ENCODE peak calls at places on chromosomes 13 and 19, in ten cellular contexts. F, J, Y, B, C, Q, W, P, R and N are unnamed samples. For H3K9me3, the result is how much of the 10 kb centered on the place peaks cover.

GRCh38 chr13:26831336-26831908 is 70.8 kb upstream of the GPR12 start:
- DNase-seq in B (no peak), Q (no peak), C (no peak), R (no peak), J (no peak), F (no peak), W (no peak), P (no peak), Y (no peak), N (no peak)

GRCh38 chr19:18153555-18154134 is 682 bp downstream of the PIK3R2 start:
- DNase-seq in Q (no peak), P (no peak), W (no peak), B (no peak), J (no peak), F (no peak), Y (peak), R (peak), C (no peak), N (no peak)

GRCh38 chr13:25538276-25538675 is 166.5 kb downstream of the ATP8A2 start:
- DNase-seq in R (no peak), W (no peak), Q (no peak), C (no peak), F (no peak), J (no peak), Y (no peak), P (no peak), B (no peak), N (no peak)

GRCh38 chr13:106752584-106753202 is 184.8 kb upstream of the ARGLU1 start:
- DNase-seq in B (no peak), Q (no peak), R (no peak), F (no peak), P (no peak), J (no peak), W (no peak), C (no peak), Y (no peak), N (no peak)

GRCh38 chr19:41811036-41811435 is 14.6 kb downstream of the CEACAM3 start:
- DNase-seq in P (no peak), Q (no peak), W (no peak), F (no peak), B (no peak), J (no peak), C (no peak), Y (no peak), R (no peak), N (no peak)

GRCh38 chr19:42090687-42091086 is 14.7 kb downstream of the ZNF574 start:
- DNase-seq in C (no peak), P (no peak), B (no peak), F (no peak), Q (no peak), Y (no peak), W (no peak), J (no peak), R (no peak), N (no peak)

GRCh38 chr19:11138659-11139526 is 16.7 kb downstream of the SPC24 start:
- DNase-seq in Y (peak), R (peak), Q (peak), J (no peak), B (peak), W (no peak), P (peak), C (peak), F (peak), N (peak)

GRCh38 chr13:89474432-89474831 is 1803.3 kb downstream of the SLITRK5 start:
- DNase-seq in Y (no peak), W (no peak), P (no peak), F (no peak), Q (no peak), R (no peak), J (no peak), C (no peak), B (no peak), N (no peak)

GRCh38 chr13:40061466-40062450 is 406.3 kb downstream of the COG6 start:
- DNase-seq in B (no peak), W (no peak), J (no peak), C (no peak), Y (peak), F (no peak), R (peak), Q (peak), P (no peak), N (no peak)

GRCh38 chr19:36489920-36490415 is 607 bp upstream of the ZNF566 start:
- DNase-seq in W (peak), J (peak), Y (peak), Q (no peak), F (peak), C (peak), P (peak), B (peak), R (peak), N (peak)

GRCh38 chr19:55368701-55369563 is 1.3 kb downstream of the IL11 start:
- DNase-seq in J (no peak), R (peak), B (no peak), Q (peak), W (no peak), F (no peak), P (no peak), C (no peak), Y (no peak), N (no peak)

GRCh38 chr19:35856001-35856400 is 710 bp upstream of the KIRREL2 start:
- DNase-seq in R (no peak), J (no peak), C (no peak), W (no peak), Y (peak), P (no peak), B (no peak), F (no peak), Q (no peak), N (no peak)

GRCh38 chr19:11418518-11419506 is at the start of gene RGL3:
- DNase-seq in Y (peak), W (no peak), Q (no peak), R (peak), C (no peak), J (no peak), B (no peak), P (peak), F (peak), N (peak)

GRCh38 chr13:48527955-48528354 is 4.9 kb downstream of the RCBTB2 start:
- DNase-seq in Y (no peak), F (no peak), B (no peak), W (no peak), J (no peak), R (no peak), C (no peak), P (no peak), Q (no peak), N (no peak)

GRCh38 chr13:108878732-108879131 is 249.3 kb downstream of the MYO16 start:
- DNase-seq in R (no peak), P (no peak), W (no peak), J (no peak), F (no peak), C (no peak), Y (no peak), B (no peak), Q (no peak), N (no peak)

GRCh38 chr19:45638930-45639729 is at the start of gene EML2:
- DNase-seq in P (peak), R (peak), W (no peak), Y (peak), Q (peak), C (no peak), F (peak), B (peak), J (no peak), N (peak)

GRCh38 chr19:7908742-7909461 is 5.2 kb downstream of the MAP2K7 start:
- DNase-seq in Y (no peak), R (no peak), J (no peak), B (no peak), W (no peak), C (no peak), P (no peak), Q (no peak), F (no peak), N (peak)

GRCh38 chr19:7905859-7906258 is 2.2 kb downstream of the MAP2K7 start:
- DNase-seq in Y (no peak), P (no peak), Q (no peak), F (no peak), R (no peak), C (no peak), B (no peak), W (no peak), J (no peak), N (no peak)

GRCh38 chr19:7908078-7908699 is 4.5 kb downstream of the MAP2K7 start:
- DNase-seq in R (no peak), F (no peak), Q (no peak), C (no peak), W (no peak), B (no peak), J (no peak), Y (no peak), P (no peak), N (no peak)

GRCh38 chr19:7907544-7907943 is 3.9 kb downstream of the MAP2K7 start:
- DNase-seq in P (no peak), B (no peak), Q (no peak), F (no peak), J (no peak), W (no peak), R (no peak), Y (no peak), C (no peak), N (no peak)

DNA sequence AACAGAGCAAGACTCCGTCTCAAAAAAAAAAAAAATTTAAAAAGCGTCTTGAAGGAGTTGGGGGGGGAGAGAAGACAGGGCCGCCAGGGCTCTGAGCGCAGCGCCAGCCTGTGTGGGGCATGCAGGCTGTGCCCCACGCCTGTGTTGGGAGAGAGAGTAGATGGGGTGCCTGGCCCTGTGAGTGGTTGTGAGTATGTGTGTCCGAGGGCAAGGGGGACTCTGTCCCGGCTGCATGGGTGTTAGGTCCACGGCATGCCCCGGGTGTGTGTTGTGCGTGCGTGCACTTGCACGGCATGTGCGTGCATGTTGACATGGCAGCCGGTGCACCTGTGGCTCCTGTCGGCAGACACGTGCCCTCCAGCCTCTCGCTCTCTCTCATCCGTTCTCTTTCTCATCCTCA is 3.4 kb downstream of the MAP2K7 start:
- DNase-seq in P (no peak), F (no peak), C (no peak), W (no peak), Q (no peak), R (no peak), J (no peak), Y (no peak), B (no peak), N (no peak)
- H3K27ac ChIP-seq in P (no peak), F (no peak), C (no peak), W (no peak), Q (no peak), R (no peak), J (no peak), Y (no peak), B (no peak), N (no peak)

DNA sequence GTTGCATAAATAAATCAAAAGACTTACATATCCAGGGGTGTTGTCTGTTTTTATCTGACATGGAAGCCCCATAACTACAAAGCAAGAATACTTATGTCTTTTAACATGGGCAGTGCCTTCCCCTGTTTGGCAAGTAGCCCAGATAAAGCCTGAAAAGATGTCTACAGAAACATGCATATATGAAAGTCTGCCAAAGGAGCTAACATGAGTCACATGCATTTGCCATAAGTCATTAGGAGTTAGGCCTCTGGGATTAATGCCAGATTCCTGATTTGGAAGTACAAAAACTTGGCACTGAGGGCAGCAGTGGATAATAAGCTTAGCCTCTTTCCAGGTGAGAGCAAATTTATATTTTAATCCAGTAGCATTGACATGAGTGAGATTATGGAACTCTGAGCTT is 62.0 kb downstream of the ZNF737 start:
- DNase-seq in Q (peak), Y (peak), F (no peak), R (peak), J (no peak), C (no peak), P (peak), W (no peak), B (no peak), N (no peak)
- H3K9me3 ChIP-seq in Q (under half), Y (under half), F (under half), R (under half), J (under half), C (under half), P (under half), W (under half), B (half or more), N (under half)

GRCh38 chr13:100724568-100724967 is 50.0 kb upstream of the TMTC4 start:
- DNase-seq in J (no peak), F (no peak), B (no peak), Y (peak), Q (no peak), R (no peak), P (no peak), W (no peak), C (no peak), N (no peak)

GRCh38 chr13:100721885-100722512 is 47.4 kb upstream of the TMTC4 start:
- DNase-seq in J (no peak), Y (peak), R (peak), C (no peak), F (no peak), W (peak), Q (peak), B (peak), P (peak), N (no peak)

GRCh38 chr13:100725472-100725871 is 50.9 kb upstream of the TMTC4 start:
- DNase-seq in F (no peak), C (no peak), Y (no peak), B (no peak), Q (no peak), W (no peak), P (no peak), R (no peak), J (no peak), N (no peak)

GRCh38 chr13:100728201-100728600 is 53.6 kb upstream of the TMTC4 start:
- DNase-seq in W (no peak), C (no peak), P (no peak), R (no peak), B (no peak), J (no peak), Q (no peak), Y (no peak), F (no peak), N (no peak)

GRCh38 chr13:100722517-100722916 is 47.9 kb upstream of the TMTC4 start:
- DNase-seq in F (no peak), Q (no peak), R (no peak), J (no peak), Y (no peak), B (no peak), W (no peak), P (no peak), C (no peak), N (no peak)
- H3K27ac ChIP-seq in F (no peak), Q (no peak), R (no peak), J (no peak), Y (no peak), B (no peak), W (no peak), P (no peak), C (no peak), N (no peak)

GRCh38 chr19:57359300-57359699 is 4.1 kb upstream of the TRAPPC2B start:
- DNase-seq in B (no peak), Q (no peak), J (no peak), Y (no peak), P (no peak), C (no peak), R (no peak), W (no peak), F (no peak), N (no peak)
- H3K9me3 ChIP-seq in B (under half), Q (under half), J (under half), Y (under half), P (half or more), C (half or more), R (under half), W (under half), F (under half), N (under half)

DNA sequence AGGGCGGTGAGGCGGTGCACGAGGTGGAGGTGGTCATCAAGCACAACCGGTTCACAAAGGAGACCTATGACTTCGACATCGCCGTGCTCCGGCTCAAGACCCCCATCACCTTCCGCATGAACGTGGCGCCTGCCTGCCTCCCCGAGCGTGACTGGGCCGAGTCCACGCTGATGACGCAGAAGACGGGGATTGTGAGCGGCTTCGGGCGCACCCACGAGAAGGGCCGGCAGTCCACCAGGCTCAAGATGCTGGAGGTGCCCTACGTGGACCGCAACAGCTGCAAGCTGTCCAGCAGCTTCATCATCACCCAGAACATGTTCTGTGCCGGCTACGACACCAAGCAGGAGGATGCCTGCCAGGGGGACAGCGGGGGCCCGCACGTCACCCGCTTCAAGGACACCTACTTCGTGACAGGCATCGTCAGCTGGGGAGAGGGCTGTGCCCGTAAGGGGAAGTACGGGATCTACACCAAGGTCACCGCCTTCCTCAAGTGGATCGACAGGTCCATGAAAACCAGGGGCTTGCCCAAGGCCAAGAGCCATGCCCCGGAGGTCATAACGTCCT is 9.4 kb upstream of the PROZ start:
- DNase-seq in C (no peak), P (no peak), Y (no peak), J (no peak), R (no peak), B (no peak), Q (no peak), W (no peak), F (no peak), N (no peak)
- H3K27ac ChIP-seq in C (no peak), P (no peak), Y (no peak), J (no peak), R (no peak), B (peak), Q (no peak), W (no peak), F (no peak), N (no peak)

DNA sequence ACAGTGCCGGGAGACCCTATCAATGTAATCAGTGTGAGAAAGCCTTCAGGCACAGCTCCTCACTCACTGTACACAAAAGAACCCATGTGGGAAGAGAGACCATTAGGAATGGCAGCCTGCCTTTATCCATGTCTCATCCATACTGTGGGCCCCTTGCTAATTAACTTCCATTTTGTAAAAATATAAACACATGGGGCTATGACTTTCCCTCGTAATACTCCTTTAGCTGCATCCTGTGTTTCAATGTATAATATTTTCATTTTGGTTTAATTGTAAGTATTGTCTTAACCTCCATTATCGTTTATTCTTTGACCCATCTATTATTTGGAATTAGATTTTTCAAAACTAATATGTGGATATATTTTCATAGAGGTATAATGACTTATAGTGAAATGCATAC is 29.3 kb downstream of the ZNF333 start:
- DNase-seq in P (no peak), B (no peak), J (no peak), Y (no peak), W (no peak), C (no peak), R (no peak), Q (no peak), F (no peak), N (no peak)
- H3K9me3 ChIP-seq in P (half or more), B (under half), J (half or more), Y (under half), W (half or more), C (half or more), R (under half), Q (under half), F (half or more), N (under half)

GRCh38 chr19:5914358-5914774 is 312 bp downstream of the CAPS start:
- DNase-seq in Q (no peak), W (no peak), R (no peak), F (no peak), P (peak), Y (no peak), C (no peak), J (no peak), B (no peak), N (no peak)
- H3K27ac ChIP-seq in Q (no peak), W (no peak), R (peak), F (peak), P (peak), Y (peak), C (peak), J (no peak), B (peak), N (peak)